ENCODE peak calls at places on chromosomes 3 and 15, in six cellular contexts. Z, R, K, L, W and X are unnamed samples.

GRCh38 chr3:86175593-86175992 is 815.4 kb downstream of the VGLL3 start:
- DNase-seq in Z (no peak), R (peak; percentile 12), K (no peak), L (no peak), W (no peak), X (no peak)

GRCh38 chr15:94834000-94834399 is 602.6 kb downstream of the MCTP2 start:
- DNase-seq in Z (no peak), R (no peak), K (no peak), L (no peak), W (no peak), X (no peak)

GRCh38 chr3:78823434-78823833 is 944.4 kb downstream of the ROBO1 start:
- DNase-seq in Z (no peak), R (peak; percentile 15), K (no peak), L (no peak), W (no peak), X (no peak)

GRCh38 chr15:72760590-72761260 is 22.8 kb downstream of the ADPGK start:
- DNase-seq in Z (no peak), R (no peak), K (no peak), L (no peak), W (no peak), X (no peak)

GRCh38 chr15:83378921-83379561 is 68.1 kb upstream of the SH3GL3 start:
- DNase-seq in Z (no peak), R (no peak), K (no peak), L (no peak), W (no peak), X (no peak)

GRCh38 chr15:93261845-93262244 is 172.8 kb upstream of the RGMA start:
- DNase-seq in Z (no peak), R (no peak), K (no peak), L (no peak), W (no peak), X (peak; percentile 49)

GRCh38 chr3:11244131-11244677 is 28.0 kb upstream of the ATG7 start:
- DNase-seq in Z (no peak), R (no peak), K (no peak), L (no peak), W (no peak), X (no peak)

GRCh38 chr3:46660543-46661523 is 32.6 kb downstream of the ALS2CL start:
- DNase-seq in Z (no peak), R (no peak), K (no peak), L (no peak), W (no peak), X (no peak)

GRCh38 chr3:42544492-42545283 is 37.1 kb downstream of the SEC22C start:
- DNase-seq in Z (no peak), R (peak; percentile 39), K (no peak), L (no peak), W (no peak), X (no peak)

GRCh38 chr3:47007482-47008257 is 28.2 kb downstream of the NBEAL2 start:
- DNase-seq in Z (no peak), R (no peak), K (no peak), L (peak; percentile 55), W (no peak), X (no peak)

GRCh38 chr15:29889545-29890329 is 67.5 kb upstream of the TJP1 start:
- DNase-seq in Z (no peak), R (no peak), K (no peak), L (no peak), W (no peak), X (no peak)

GRCh38 chr3:156246939-156247725 is 126.8 kb downstream of the KCNAB1 start:
- DNase-seq in Z (no peak), R (no peak), K (no peak), L (no peak), W (no peak), X (no peak)

GRCh38 chr3:158731938-158732855 is at the start of gene RARRES1:
- DNase-seq in Z (peak; percentile 60), R (peak; percentile 88), K (no peak), L (peak; percentile 80), W (peak; percentile 52), X (no peak)

GRCh38 chr15:85795669-85796305 is 1.1 kb upstream of the KLHL25 start:
- DNase-seq in Z (no peak), R (no peak), K (no peak), L (no peak), W (no peak), X (no peak)

GRCh38 chr15:42344763-42345162 is 14.5 kb upstream of the CAPN3 start:
- DNase-seq in Z (no peak), R (peak; percentile 5), K (no peak), L (no peak), W (no peak), X (peak; percentile 57)

GRCh38 chr3:43994594-43995077 is 247.1 kb upstream of the TOPAZ1 start:
- DNase-seq in Z (no peak), R (no peak), K (no peak), L (no peak), W (no peak), X (no peak)

GRCh38 chr3:171663805-171664204 is 146.5 kb downstream of the PLD1 start:
- DNase-seq in Z (no peak), R (no peak), K (no peak), L (no peak), W (no peak), X (no peak)

GRCh38 chr3:30457081-30457480 is 149.3 kb upstream of the TGFBR2 start:
- DNase-seq in Z (no peak), R (no peak), K (no peak), L (no peak), W (no peak), X (no peak)

GRCh38 chr3:175941352-175941751 is 1082.2 kb downstream of the NAALADL2 start:
- DNase-seq in Z (no peak), R (peak; percentile 11), K (no peak), L (no peak), W (no peak), X (peak; percentile 34)

GRCh38 chr15:52785672-52786406 is 4.3 kb downstream of the ONECUT1 start:
- DNase-seq in Z (no peak), R (no peak), K (no peak), L (no peak), W (no peak), X (no peak)

GRCh38 chr15:52787123-52787503 is 3.0 kb downstream of the ONECUT1 start:
- DNase-seq in Z (no peak), R (no peak), K (no peak), L (no peak), W (no peak), X (no peak)

GRCh38 chr15:52787549-52788098 is 2.5 kb downstream of the ONECUT1 start:
- DNase-seq in Z (no peak), R (no peak), K (no peak), L (no peak), W (no peak), X (no peak)

GRCh38 chr15:52784799-52785671 is 5.1 kb downstream of the ONECUT1 start:
- DNase-seq in Z (no peak), R (no peak), K (no peak), L (no peak), W (no peak), X (no peak)

DNA sequence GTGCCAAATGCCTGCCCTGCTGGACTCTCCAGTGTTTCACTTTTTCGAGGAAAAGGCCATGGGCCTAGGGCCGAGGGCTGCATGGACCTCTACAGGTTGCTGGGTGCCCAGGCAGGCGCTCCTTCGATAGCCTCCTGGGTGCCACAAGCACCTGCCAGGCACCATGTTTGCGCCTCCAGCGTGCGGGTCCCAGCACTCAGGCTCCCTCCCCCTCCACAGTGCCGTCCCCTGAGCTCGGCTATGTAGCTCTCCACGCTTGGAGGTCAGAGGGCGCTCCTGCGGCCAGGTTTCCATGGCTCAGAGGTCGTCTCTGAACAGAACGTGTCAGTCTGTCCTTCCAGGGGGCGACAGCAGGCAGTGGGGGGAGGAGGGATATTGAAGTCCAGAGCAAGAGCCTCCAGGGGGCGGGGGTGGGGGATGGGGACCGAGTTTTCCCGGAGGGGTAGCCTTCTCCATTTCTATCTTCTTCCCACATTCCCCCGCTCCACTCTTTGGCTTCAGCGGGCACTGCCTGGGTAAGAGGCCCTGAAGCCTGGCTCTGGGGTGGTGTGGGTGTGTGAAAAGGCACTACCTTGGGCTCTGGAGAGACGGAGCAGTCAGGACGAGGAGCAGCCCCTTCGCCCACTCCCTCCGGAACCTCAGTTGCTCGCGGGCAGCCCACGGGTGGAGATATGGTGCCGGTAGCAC is 3.6 kb downstream of the ONECUT1 start:
- DNase-seq in Z (no peak), R (no peak), K (no peak), L (no peak), W (no peak), X (no peak)
- H3K4me3 ChIP-seq in Z (no peak overlapping the region), R (no peak overlapping the region), K (no peak overlapping the region), L (no peak overlapping the region), W (no peak overlapping the region), X (no peak overlapping the region)

DNA sequence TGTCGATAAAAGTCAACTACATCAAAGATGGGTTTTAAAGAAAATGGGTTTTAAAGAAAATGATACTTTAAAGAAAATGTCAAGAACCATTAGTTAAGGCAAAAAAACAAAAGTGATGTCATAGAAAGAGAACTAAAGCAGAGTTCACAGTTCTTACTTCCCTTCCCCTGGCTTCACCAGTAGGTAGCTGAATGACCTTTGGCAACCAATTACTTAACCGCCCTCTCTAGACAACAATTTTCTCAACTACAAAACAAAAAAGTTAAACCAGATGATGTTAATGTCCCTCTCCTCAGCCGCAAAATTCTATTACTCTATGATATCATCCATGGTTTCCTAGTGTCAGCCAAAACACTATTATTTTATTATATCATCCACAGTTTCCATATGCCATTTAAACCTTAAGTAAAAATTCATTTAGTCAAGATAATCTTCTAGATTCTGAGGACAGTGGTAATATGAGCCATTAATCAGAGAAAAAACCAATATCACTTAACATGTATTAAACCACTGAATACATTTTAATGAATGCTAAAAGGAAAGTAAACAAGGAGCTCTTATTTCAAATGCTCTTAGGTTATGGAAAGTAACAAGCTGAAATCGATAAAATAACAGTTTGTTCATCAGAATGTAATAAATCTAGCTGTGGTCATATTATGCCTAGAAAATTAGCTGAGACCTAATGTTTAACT is 13.1 kb downstream of the RYK start:
- DNase-seq in Z (no peak), R (no peak), K (no peak), L (no peak), W (no peak), X (no peak)
- H3K4me3 ChIP-seq in Z (no peak overlapping the region), R (no peak overlapping the region), K (no peak overlapping the region), L (no peak overlapping the region), W (no peak overlapping the region), X (no peak overlapping the region)

DNA sequence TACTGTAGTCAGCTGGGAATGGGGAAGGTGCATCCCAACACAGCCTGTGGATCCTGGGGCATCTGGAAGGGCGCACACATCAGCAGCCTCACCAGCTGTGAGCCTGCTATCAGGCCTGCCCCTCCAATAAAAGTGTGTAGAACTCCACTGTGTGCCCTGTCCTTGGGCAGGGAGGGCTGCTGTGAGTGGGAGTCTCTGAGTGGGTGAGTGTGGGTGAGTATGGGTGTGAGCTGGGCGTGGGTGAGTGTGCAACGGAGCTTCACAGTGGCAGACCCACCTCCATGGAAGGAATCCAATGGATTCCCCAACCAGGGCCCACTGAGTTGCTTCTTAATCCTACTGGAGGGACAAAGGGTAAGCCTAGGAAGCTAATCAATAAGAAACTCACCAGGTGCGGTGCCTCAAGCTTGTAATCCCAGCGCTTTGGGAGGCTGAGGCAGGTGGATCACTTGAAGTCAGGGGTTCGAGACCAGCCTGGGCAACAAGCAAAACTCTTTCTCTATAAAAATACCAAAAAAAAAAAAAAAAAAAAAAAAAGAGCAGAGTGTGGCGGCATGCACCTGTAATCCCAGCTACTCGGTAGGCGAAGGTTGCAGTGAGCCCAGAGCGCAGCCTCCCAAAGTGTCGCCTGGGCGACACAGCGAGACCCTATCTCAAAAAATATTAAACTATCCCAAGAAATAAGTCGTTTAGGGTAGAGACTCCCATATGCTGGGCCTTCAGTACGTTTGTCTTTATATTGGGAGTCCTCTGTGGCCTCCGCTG is 555 bp upstream of the RCCD1 start:
- DNase-seq in Z (no peak), R (no peak), K (no peak), L (no peak), W (no peak), X (no peak)
- H3K4me3 ChIP-seq in Z (peak overlapping the region; percentile 83), R (no peak overlapping the region), K (peak overlapping the region; percentile 100), L (peak overlapping the region; percentile 89), W (peak overlapping the region; percentile 95), X (peak overlapping the region; percentile 87)

GRCh38 chr3:138434875-138435772 is 708 bp downstream of the ESYT3 start:
- DNase-seq in Z (no peak), R (peak; percentile 35), K (no peak), L (no peak), W (no peak), X (no peak)
- H3K4me3 ChIP-seq in Z (peak overlapping the region; percentile 56), R (peak overlapping the region; percentile 34), K (peak overlapping the region; percentile 37), L (peak overlapping the region; percentile 67), W (peak overlapping the region; percentile 42), X (peak overlapping the region; percentile 52)